ENCODE peak calls at places on chromosomes 7 and 10, in six cellular contexts. I, N, Q, Y, P and V are unnamed samples.

GRCh38 chr7:75762350-75762917 is 9.6 kb downstream of the CCL26 start:
- DNase-seq in I (no peak), N (no peak), Q (no peak), Y (peak; percentile 69), P (peak; percentile 71), V (no peak)

GRCh38 chr10:103921750-103922195 is 3.8 kb upstream of the STN1 start:
- DNase-seq in I (no peak), N (no peak), Q (no peak), Y (peak; percentile 60), P (no peak), V (no peak)

GRCh38 chr10:26445411-26446031 is 7.4 kb downstream of the APBB1IP start:
- DNase-seq in I (no peak), N (no peak), Q (no peak), Y (no peak), P (no peak), V (no peak)

GRCh38 chr7:89002942-89003618 is 207.5 kb upstream of the TEX47 start:
- DNase-seq in I (no peak), N (no peak), Q (no peak), Y (no peak), P (peak; percentile 31), V (no peak)

GRCh38 chr10:96465599-96465998 is 48.1 kb downstream of the TLL2 start:
- DNase-seq in I (no peak), N (no peak), Q (no peak), Y (no peak), P (no peak), V (no peak)

GRCh38 chr10:121058082-121058481 is 206.9 kb downstream of the WDR11 start:
- DNase-seq in I (no peak), N (no peak), Q (no peak), Y (no peak), P (no peak), V (no peak)

GRCh38 chr10:35127289-35127891 is 744 bp downstream of the CREM start:
- DNase-seq in I (peak; percentile 9), N (peak; percentile 84), Q (peak; percentile 12), Y (no peak), P (peak; percentile 68), V (peak; percentile 58)

GRCh38 chr7:24108906-24109376 is 175.0 kb upstream of the NPY start:
- DNase-seq in I (no peak), N (no peak), Q (no peak), Y (no peak), P (no peak), V (no peak)

GRCh38 chr7:270351-270983 is 19.5 kb upstream of the FOXL3 start:
- DNase-seq in I (no peak), N (no peak), Q (no peak), Y (no peak), P (no peak), V (peak; percentile 7)

GRCh38 chr10:79147796-79148451 is 79.2 kb downstream of the ZMIZ1 start:
- DNase-seq in I (no peak), N (no peak), Q (no peak), Y (no peak), P (no peak), V (no peak)

GRCh38 chr7:136142583-136142982 is 165.4 kb upstream of the MTPN start:
- DNase-seq in I (no peak), N (no peak), Q (no peak), Y (no peak), P (no peak), V (no peak)

GRCh38 chr7:2068693-2069471 is 163.9 kb downstream of the MAD1L1 start:
- DNase-seq in I (no peak), N (no peak), Q (no peak), Y (no peak), P (no peak), V (no peak)

GRCh38 chr10:97718178-97718577 is 4.6 kb downstream of the MARVELD1 start:
- DNase-seq in I (no peak), N (no peak), Q (no peak), Y (peak; percentile 70), P (no peak), V (no peak)

GRCh38 chr7:3106353-3106752 is 62.7 kb upstream of the CARD11 start:
- DNase-seq in I (no peak), N (no peak), Q (no peak), Y (no peak), P (no peak), V (no peak)

GRCh38 chr7:32496052-32496813 is 944 bp downstream of the AVL9 start:
- DNase-seq in I (no peak), N (no peak), Q (no peak), Y (no peak), P (no peak), V (no peak)

DNA sequence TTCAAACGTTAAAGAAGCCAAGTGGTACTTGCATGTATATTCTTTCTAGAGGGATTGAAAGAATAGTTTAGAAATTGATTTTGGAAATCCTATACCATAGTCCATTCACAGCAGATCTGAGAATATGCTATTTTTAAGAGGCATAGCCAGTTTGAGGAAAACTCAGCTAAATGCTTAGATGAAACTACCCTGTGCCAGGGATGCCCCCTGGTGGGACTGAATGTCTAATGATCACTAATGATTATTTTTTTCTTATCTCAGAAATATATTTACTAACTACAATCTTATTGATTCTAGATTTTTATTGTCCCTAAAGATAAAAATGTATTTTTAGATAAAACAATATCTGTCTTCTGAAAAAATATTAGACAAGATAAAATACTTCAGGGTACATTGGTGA is 844.9 kb upstream of the PHF14 start:
- DNase-seq in I (no peak), N (no peak), Q (no peak), Y (peak; percentile 47), P (peak; percentile 1), V (peak; percentile 61)
- TF ChIP-seq CTCF in I (no peak), N (no peak), Q (no peak), Y (peak; percentile 54), P (peak; percentile 19), V (peak; percentile 60)

DNA sequence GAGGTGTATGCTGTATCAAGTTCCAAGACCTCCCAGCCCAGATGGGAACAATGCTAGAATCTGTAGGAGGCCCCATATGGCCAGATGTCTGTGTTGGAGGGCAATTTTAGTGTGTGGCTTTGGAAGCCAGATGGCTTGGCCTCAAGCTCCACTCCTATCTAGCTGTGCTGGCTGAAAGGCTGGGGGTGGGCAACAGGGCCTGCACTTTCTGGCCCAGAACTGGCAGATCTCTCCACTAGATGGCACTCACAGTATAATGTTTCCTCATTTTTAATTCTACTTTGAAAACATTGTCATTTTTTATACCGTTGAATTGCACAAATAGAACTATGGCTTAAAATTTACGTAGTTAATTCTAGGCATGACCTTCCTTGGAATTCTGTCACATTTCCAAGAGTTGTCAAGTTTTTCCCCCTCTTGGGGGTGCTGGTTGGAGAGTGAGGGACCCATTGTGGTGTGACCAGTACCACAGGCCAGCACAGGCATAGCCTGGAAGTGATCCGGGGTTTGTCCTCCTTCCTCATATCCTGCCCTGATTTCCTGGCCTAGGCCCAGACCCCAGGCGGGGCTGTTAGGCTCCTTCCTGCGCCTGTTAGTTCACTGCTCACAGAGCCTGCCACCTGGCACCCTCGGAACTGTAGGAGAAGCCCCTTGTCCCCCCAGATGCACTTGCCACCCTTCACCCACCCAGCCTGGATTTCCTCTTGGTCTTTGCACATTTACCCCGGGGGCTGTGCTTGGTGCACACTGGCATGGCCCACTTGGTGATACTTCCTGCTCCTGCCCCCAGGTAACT is 52.9 kb downstream of the ARHGAP22 start:
- DNase-seq in I (no peak), N (peak; percentile 69), Q (no peak), Y (peak; percentile 65), P (peak; percentile 56), V (peak; percentile 69)
- TF ChIP-seq CTCF in I (peak; percentile 61), N (peak; percentile 60), Q (peak; percentile 55), Y (peak; percentile 81), P (peak; percentile 75), V (peak; percentile 85)

GRCh38 chr10:12350167-12350872 is 973 bp downstream of the CAMK1D start:
- DNase-seq in I (no peak), N (peak; percentile 56), Q (no peak), Y (peak; percentile 70), P (peak; percentile 49), V (peak; percentile 52)
- TF ChIP-seq CTCF in I (peak; percentile 37), N (no peak), Q (no peak), Y (no peak), P (no peak), V (no peak)

DNA sequence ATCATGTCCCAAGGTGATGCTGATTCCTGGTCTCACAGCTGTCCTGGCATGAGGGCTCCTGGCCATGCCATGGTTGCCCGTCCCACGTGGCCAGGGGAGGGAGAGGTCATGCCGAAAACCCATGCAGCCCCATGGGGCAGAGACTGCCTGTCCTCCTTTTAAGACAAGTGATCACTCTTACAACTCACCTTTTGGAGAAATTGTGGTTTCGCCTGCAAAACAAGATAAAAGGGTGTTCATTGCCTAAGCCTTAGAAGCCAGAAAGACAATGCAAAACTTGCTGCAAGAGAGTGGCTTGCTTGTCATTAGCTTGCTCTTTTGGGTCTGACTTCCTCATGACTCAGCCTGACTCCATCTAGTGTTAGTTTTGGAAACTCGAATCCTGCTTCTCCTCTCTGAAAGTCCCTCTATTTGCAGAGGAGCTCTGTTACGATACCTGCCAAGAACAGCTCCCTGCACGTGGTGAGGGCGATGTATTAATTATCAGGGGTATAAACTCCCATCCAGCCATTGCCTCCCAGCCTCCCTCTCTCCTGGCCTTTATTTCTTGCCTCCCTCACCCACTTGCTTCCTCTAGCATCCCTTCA is 26.7 kb downstream of the TMEM273 start:
- DNase-seq in I (no peak), N (no peak), Q (no peak), Y (peak; percentile 49), P (peak; percentile 60), V (no peak)
- TF ChIP-seq CTCF in I (peak; percentile 52), N (peak; percentile 27), Q (peak; percentile 42), Y (peak; percentile 41), P (peak; percentile 57), V (no peak)

DNA sequence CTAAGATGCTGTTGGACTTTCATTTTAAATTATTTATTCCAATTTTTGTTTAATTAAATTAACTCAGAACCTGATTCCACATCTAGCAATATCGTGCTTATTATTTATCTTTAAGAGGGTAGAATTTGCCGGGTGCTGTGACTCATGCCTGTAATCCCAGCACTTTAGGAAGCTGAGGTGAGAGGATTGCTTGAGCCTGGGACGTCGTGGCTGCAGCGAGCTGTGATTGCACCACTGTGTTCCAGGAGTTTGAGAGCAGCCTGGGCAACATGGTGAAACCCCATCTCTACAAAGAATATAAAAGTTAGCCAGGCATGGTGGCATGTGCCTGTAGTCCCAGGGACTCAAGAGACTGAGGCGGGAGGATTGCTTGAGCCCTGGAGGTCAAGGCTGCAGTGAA is 47.8 kb downstream of the ZFAND4 start:
- DNase-seq in I (no peak), N (no peak), Q (peak; percentile 2), Y (no peak), P (no peak), V (no peak)
- TF ChIP-seq CTCF in I (no peak), N (no peak), Q (no peak), Y (no peak), P (no peak), V (no peak)

DNA sequence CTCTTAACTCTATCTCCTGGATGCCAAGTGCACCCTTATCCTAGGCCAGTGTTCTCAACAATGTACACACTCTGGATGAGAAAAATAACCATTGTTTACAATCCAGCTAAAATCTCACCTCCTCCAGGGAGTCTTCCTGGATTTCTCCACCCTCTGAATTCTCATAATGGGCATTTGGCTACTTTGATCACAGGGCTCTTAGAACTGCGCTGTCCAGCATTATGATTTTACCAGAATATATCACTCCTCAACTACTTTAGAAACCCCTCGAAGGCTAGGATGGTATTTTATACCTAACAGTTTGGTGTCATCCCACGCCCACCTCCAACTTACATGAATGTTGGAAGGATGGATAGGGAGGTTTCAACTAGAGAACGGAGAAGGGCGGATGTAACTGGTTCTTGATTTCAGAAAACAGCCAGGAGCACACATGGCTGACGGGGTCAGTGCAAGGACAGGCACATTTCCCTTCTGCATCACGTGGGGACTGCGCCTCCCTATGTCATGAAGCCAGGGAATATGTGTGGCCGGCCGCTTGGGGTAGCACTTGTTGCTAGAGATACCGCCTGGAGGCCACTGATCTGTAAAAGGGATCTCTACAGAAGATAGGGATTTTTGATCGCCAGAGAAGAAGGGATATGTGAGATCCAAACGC is 1.2 kb upstream of the ATP6V0E2 start:
- DNase-seq in I (peak; percentile 42), N (peak; percentile 91), Q (peak; percentile 84), Y (peak; percentile 72), P (peak; percentile 83), V (peak; percentile 65)
- TF ChIP-seq CTCF in I (no peak), N (peak; percentile 31), Q (peak; percentile 35), Y (peak; percentile 18), P (peak; percentile 30), V (no peak)